ENCODE peak calls at places on chromosomes 5 and 9, in six cellular contexts. C, W, U, A, L and Q are unnamed samples. For H3K36me3, the result is how much of the 10 kb centered on the place peaks cover.

GRCh38 chr9:70747335-70747734 is 332.9 kb upstream of the KLF9 start:
- DNase-seq in C (no peak), W (no peak), U (no peak), A (no peak), L (no peak), Q (no peak)

GRCh38 chr9:14400658-14400995 is 86.7 kb upstream of the NFIB start:
- DNase-seq in C (no peak), W (peak), U (no peak), A (no peak), L (no peak), Q (peak)

GRCh38 chr9:5719546-5719945 is 90.6 kb downstream of the RIC1 start:
- DNase-seq in C (no peak), W (peak), U (no peak), A (no peak), L (no peak), Q (no peak)

GRCh38 chr5:54514841-54515432 is 2.6 kb upstream of the SNX18 start:
- DNase-seq in C (no peak), W (peak), U (no peak), A (no peak), L (no peak), Q (peak)

GRCh38 chr9:35423499-35423898 is 66.4 kb upstream of the RUSC2 start:
- DNase-seq in C (no peak), W (no peak), U (no peak), A (no peak), L (no peak), Q (no peak)

GRCh38 chr5:103511554-103511885 is 51.1 kb downstream of the NUDT12 start:
- DNase-seq in C (no peak), W (peak), U (no peak), A (no peak), L (no peak), Q (no peak)

GRCh38 chr5:143600396-143601075 is 197.1 kb upstream of the NR3C1 start:
- DNase-seq in C (no peak), W (no peak), U (no peak), A (no peak), L (no peak), Q (no peak)

GRCh38 chr5:154444559-154445421 is 1.0 kb upstream of the SAP30L start:
- DNase-seq in C (no peak), W (no peak), U (peak), A (peak), L (no peak), Q (peak)

GRCh38 chr5:98700730-98701129 is 72.7 kb upstream of the RGMB start:
- DNase-seq in C (no peak), W (no peak), U (no peak), A (no peak), L (no peak), Q (no peak)

GRCh38 chr5:160262665-160263064 is 33.4 kb downstream of the FABP6 start:
- DNase-seq in C (no peak), W (no peak), U (no peak), A (no peak), L (no peak), Q (no peak)

GRCh38 chr5:68932830-68933434 is 160.9 kb upstream of the SLC30A5 start:
- DNase-seq in C (peak), W (no peak), U (no peak), A (no peak), L (no peak), Q (no peak)

GRCh38 chr5:92145852-92146251 is 762.7 kb upstream of the ARRDC3 start:
- DNase-seq in C (no peak), W (no peak), U (no peak), A (no peak), L (no peak), Q (no peak)

GRCh38 chr9:93501406-93501805 is 48.0 kb upstream of the FAM120AOS start:
- DNase-seq in C (peak), W (peak), U (no peak), A (peak), L (no peak), Q (no peak)

GRCh38 chr9:88090151-88090581 is 48.1 kb downstream of the SPATA31C2 start:
- DNase-seq in C (no peak), W (peak), U (no peak), A (no peak), L (no peak), Q (no peak)

GRCh38 chr5:1763960-1764605 is 35.6 kb downstream of the MRPL36 start:
- DNase-seq in C (no peak), W (no peak), U (peak), A (no peak), L (peak), Q (no peak)

GRCh38 chr9:133460405-133461175 is 812 bp downstream of the CACFD1 start:
- DNase-seq in C (no peak), W (no peak), U (peak), A (peak), L (peak), Q (peak)

GRCh38 chr9:10875752-10876151 is 262.9 kb upstream of the PTPRD start:
- DNase-seq in C (no peak), W (no peak), U (no peak), A (no peak), L (no peak), Q (no peak)

GRCh38 chr9:117073539-117074336 is 341.1 kb downstream of the ASTN2 start:
- DNase-seq in C (no peak), W (no peak), U (no peak), A (peak), L (no peak), Q (no peak)

GRCh38 chr5:50867140-50867539 is 200.7 kb downstream of the PARP8 start:
- DNase-seq in C (no peak), W (no peak), U (no peak), A (no peak), L (no peak), Q (no peak)

GRCh38 chr9:95317893-95318211 is 343 bp upstream of the FANCC start:
- DNase-seq in C (no peak), W (no peak), U (no peak), A (no peak), L (no peak), Q (no peak)

GRCh38 chr5:126587551-126588390 is 7.2 kb downstream of the ALDH7A1 start:
- DNase-seq in C (no peak), W (no peak), U (no peak), A (no peak), L (no peak), Q (no peak)
- H3K36me3 ChIP-seq in C (under half), W (under half), U (under half), A (under half), L (under half), Q (half or more)

DNA sequence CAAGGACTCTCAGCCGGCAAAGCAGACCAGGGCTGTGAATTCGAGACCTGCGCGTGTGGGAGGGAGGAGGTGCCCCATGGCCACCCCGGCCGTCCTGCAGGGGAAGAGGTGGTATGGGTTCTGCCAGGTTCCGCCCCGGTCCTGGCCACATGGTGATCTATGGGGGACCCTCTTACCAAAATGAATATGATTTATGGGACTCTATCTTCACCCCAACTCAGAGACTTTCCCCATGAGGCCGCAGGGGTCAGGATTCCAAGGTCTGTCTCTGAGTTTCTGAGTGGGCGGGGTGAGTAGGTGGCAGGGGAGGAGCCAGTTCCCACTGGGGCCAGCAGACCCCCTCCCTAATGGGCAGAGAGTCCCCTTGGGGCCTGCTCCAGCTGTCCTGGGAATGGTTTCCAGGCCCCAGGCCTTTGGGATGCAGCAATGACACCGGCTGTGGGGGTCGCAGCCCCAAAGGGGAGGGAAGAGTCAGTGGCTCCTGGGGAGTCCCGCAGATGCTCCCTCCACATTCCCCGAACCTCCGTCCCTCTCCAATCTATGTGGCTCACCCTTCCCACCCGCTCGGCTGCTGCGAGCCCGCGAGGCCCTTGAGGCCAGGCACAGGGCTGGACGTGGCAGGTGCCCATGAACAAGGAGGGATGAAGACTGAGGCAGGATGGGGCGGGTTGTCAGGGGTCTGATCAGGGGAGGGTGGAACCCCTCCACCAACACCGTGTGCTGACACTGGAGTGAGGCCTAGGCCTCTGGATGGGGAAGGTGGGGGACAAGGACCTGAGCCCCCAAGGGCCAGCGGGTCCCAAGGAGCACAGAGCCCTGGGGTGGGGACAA is 20.1 kb upstream of the NOTCH1 start:
- DNase-seq in C (no peak), W (no peak), U (no peak), A (no peak), L (no peak), Q (no peak)
- H3K27ac ChIP-seq in C (no peak), W (no peak), U (no peak), A (no peak), L (peak), Q (peak)

GRCh38 chr5:130740047-130740569 is 424.9 kb downstream of the HINT1 start:
- DNase-seq in C (no peak), W (no peak), U (no peak), A (no peak), L (no peak), Q (no peak)
- H3K4me3 ChIP-seq in C (no peak), W (no peak), U (no peak), A (no peak), L (no peak), Q (no peak)

DNA sequence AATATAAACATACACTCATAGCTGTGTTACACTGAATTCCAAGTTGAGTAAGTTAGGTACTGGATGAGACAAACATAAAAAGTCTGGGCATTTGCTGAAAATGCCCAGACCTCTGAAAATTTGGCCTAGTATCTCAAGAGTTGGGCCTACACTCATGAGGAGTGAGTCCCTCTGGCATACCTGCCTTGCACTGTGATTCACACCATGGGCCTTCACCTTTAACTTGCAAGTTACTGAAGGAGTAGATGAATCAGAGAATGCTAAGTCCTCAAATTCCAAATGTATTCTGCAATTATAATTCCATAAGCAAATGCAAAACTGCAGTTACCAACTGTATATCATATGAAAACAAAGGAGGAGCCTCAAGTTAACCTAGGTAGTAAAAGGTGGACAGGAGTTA is 32.3 kb upstream of the C9orf40 start:
- DNase-seq in C (no peak), W (no peak), U (no peak), A (no peak), L (no peak), Q (no peak)
- H3K36me3 ChIP-seq in C (under half), W (under half), U (under half), A (under half), L (under half), Q (under half)

GRCh38 chr9:114464652-114465051 is 40.6 kb downstream of the WHRN start:
- DNase-seq in C (no peak), W (no peak), U (no peak), A (no peak), L (no peak), Q (no peak)

GRCh38 chr9:114467910-114468309 is 37.4 kb downstream of the WHRN start:
- DNase-seq in C (no peak), W (no peak), U (no peak), A (no peak), L (no peak), Q (no peak)

GRCh38 chr9:114467226-114467750 is 38.0 kb downstream of the WHRN start:
- DNase-seq in C (no peak), W (no peak), U (no peak), A (no peak), L (no peak), Q (peak)

GRCh38 chr9:114465417-114465816 is 39.9 kb downstream of the WHRN start:
- DNase-seq in C (no peak), W (no peak), U (no peak), A (no peak), L (no peak), Q (no peak)

DNA sequence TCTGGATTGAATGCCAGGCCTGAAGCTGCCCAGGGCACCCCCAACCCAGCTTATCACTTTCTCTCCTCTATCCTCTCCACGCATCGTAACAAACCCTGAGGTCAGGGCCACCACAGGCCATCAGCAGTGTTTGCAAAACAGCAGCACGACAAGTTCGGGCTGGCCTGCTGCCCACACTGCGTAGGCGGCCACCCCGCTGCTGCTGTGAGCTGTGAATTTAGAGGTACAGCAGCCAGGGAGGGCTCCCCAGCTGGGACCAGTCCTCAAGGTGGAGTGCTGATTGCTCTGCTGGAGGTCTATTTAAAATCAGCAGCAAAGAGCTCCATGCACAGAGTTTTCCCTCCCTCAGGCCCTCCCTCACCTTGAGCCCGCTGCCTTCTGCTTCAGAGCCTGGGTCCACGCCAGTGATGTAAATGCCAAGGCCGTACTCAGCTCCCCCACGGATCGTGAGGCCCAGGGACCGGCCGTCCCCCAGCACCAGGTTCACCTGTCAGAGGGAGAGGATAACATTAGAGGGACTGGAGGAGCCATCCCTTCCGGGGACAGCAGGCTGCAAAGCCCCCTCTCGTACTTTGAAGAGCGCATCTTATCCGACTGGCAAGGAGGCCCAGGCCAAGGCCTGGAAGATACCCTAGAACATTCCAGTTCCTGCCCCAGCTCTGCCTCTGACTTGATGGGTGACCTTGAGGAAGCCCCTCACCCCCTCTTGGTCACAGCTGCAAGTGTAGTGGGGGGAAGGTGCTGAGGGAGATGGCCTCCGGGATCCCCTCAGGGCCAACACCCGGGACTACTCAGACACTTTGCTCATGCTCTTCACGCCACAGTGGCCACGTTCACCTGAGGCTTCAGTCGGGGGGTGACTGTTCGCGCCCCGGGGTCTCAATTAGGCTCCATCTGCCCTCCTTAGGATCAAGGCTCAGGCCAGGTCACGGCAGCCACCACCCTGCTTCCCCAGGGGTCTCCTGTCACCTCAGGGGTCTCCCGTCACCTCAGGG is 39.1 kb downstream of the WHRN start:
- DNase-seq in C (no peak), W (no peak), U (no peak), A (no peak), L (no peak), Q (peak)
- H3K27ac ChIP-seq in C (no peak), W (no peak), U (no peak), A (no peak), L (no peak), Q (no peak)

GRCh38 chr5:33890633-33891032 is 1.2 kb downstream of the ADAMTS12 start:
- DNase-seq in C (no peak), W (peak), U (no peak), A (no peak), L (no peak), Q (no peak)

GRCh38 chr5:33890147-33890546 is 1.6 kb downstream of the ADAMTS12 start:
- DNase-seq in C (no peak), W (peak), U (no peak), A (no peak), L (no peak), Q (no peak)

GRCh38 chr5:33894566-33894965 is 2.8 kb upstream of the ADAMTS12 start:
- DNase-seq in C (no peak), W (peak), U (no peak), A (no peak), L (no peak), Q (no peak)

GRCh38 chr5:33892419-33893151 is 795 bp upstream of the ADAMTS12 start:
- DNase-seq in C (no peak), W (peak), U (no peak), A (no peak), L (no peak), Q (peak)

GRCh38 chr5:33891731-33892418 is at the start of gene ADAMTS12:
- DNase-seq in C (no peak), W (peak), U (no peak), A (no peak), L (no peak), Q (no peak)
- H3K4me3 ChIP-seq in C (no peak), W (peak), U (no peak), A (no peak), L (peak), Q (peak)

GRCh38 chr5:142313693-142314092 is 11.1 kb downstream of the SPRY4 start:
- DNase-seq in C (no peak), W (no peak), U (no peak), A (no peak), L (no peak), Q (no peak)
- H3K36me3 ChIP-seq in C (under half), W (half or more), U (under half), A (under half), L (under half), Q (half or more)

DNA sequence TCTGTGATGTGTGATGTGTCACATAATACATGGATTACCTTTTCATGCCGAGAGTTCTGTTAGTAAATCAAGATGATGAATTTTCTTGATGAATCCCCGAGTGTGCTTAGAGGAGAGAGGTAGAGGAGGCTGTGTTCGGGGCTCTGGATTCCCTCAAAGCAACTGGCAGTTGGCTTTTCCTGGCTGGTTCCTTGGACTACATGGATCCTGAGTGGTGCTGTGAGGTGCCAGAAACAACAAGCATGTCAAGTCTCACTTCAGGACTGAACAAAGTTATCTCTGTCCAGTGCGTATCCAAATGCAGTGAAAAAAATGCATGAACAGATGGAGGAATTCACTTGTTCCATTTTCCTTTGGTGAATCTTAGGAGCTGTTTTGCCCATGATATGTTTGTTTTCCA is 231.7 kb downstream of the FBXL7 start:
- DNase-seq in C (no peak), W (no peak), U (no peak), A (no peak), L (no peak), Q (no peak)
- H3K27ac ChIP-seq in C (no peak), W (no peak), U (no peak), A (no peak), L (no peak), Q (no peak)

GRCh38 chr5:167096816-167097215 is 1194.6 kb upstream of the WWC1 start:
- DNase-seq in C (no peak), W (peak), U (no peak), A (no peak), L (no peak), Q (no peak)
- H3K4me3 ChIP-seq in C (no peak), W (no peak), U (no peak), A (no peak), L (no peak), Q (no peak)

DNA sequence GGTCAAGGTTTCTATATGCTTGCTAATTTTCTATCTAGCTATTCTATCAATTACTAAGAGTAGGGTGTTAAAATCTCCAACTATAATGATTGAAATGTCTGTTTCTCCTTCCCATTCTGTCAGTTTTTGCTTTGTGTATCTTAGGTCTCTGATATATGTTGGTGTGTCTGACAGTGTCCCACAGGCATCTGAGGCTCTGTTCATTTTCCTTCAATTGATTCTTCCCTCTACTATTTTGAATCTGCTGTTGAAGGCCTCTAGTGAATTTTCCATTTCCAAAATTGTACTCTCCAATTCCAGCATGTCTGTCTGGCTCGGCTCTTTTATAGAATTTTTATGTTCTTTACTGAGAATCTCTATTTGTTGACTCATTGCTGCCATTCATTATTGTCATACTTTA is 36.0 kb downstream of the RNF130 start:
- DNase-seq in C (no peak), W (no peak), U (no peak), A (no peak), L (no peak), Q (no peak)
- H3K36me3 ChIP-seq in C (under half), W (under half), U (under half), A (under half), L (under half), Q (under half)